ENCODE peak calls at places on chromosomes 7 and 10, in five cellular contexts. D is sciatic nerve, S is RKO, L is HEK293T, M is skeletal muscle cell. Q is an unnamed sample.

GRCh38 chr7:95772771-95773581 is 622 bp downstream of the DYNC1I1 start:
- DNase-seq in D (no peak), S (no peak), L (no peak), M (no peak), Q (peak; percentile 33)

GRCh38 chr7:137508437-137509175 is 165.1 kb upstream of the PTN start:
- DNase-seq in D (no peak), S (peak; percentile 44), L (no peak), M (peak; percentile 59), Q (no peak)

GRCh38 chr10:122463466-122464157 is 2.3 kb downstream of the HTRA1 start:
- DNase-seq in D (no peak), S (no peak), L (no peak), M (no peak), Q (no peak)

GRCh38 chr10:132449051-132449825 is 52.2 kb downstream of the PWWP2B start:
- DNase-seq in D (no peak), S (peak; percentile 47), L (no peak), M (no peak), Q (no peak)

GRCh38 chr7:55303220-55303619 is 61.9 kb upstream of the LANCL2 start:
- DNase-seq in D (no peak), S (no peak), L (no peak), M (no peak), Q (no peak)

GRCh38 chr10:75599875-75600648 is 168.6 kb downstream of the LRMDA start:
- DNase-seq in D (no peak), S (no peak), L (no peak), M (no peak), Q (no peak)

GRCh38 chr7:77473240-77474005 is 57.3 kb upstream of the GSAP start:
- DNase-seq in D (no peak), S (peak; percentile 16), L (no peak), M (no peak), Q (no peak)

GRCh38 chr7:137661634-137662033 is 185.1 kb downstream of the DGKI start:
- DNase-seq in D (no peak), S (no peak), L (no peak), M (no peak), Q (peak; percentile 61)

GRCh38 chr7:135709508-135709907 is 18.5 kb downstream of the SLC13A4 start:
- DNase-seq in D (no peak), S (no peak), L (no peak), M (no peak), Q (no peak)

GRCh38 chr10:954396-954795 is 22.9 kb upstream of the LARP4B start:
- DNase-seq in D (no peak), S (no peak), L (no peak), M (no peak), Q (no peak)

GRCh38 chr10:131213651-131214505 is 97.6 kb downstream of the TCERG1L start:
- DNase-seq in D (no peak), S (no peak), L (no peak), M (no peak), Q (no peak)

GRCh38 chr7:101121996-101122932 is 4.6 kb upstream of the SERPINE1 start:
- DNase-seq in D (peak; percentile 77), S (peak; percentile 100), L (no peak), M (peak; percentile 97), Q (peak; percentile 32)

GRCh38 chr10:76359001-76359400 is 927.6 kb downstream of the LRMDA start:
- DNase-seq in D (no peak), S (no peak), L (no peak), M (no peak), Q (no peak)

GRCh38 chr10:58399410-58399809 is 14.2 kb downstream of the TFAM start:
- DNase-seq in D (no peak), S (peak; percentile 80), L (no peak), M (no peak), Q (no peak)

GRCh38 chr10:63553031-63553430 is 31.8 kb downstream of the REEP3 start:
- DNase-seq in D (no peak), S (no peak), L (no peak), M (no peak), Q (no peak)

GRCh38 chr10:108365541-108365940 is 1201.0 kb upstream of the SORCS1 start:
- DNase-seq in D (no peak), S (no peak), L (no peak), M (no peak), Q (no peak)

GRCh38 chr7:43535031-43535451 is 47.9 kb upstream of the STK17A start:
- DNase-seq in D (no peak), S (no peak), L (no peak), M (peak; percentile 88), Q (no peak)

GRCh38 chr7:30074422-30075030 is 46.3 kb downstream of the PLEKHA8 start:
- DNase-seq in D (no peak), S (peak; percentile 73), L (peak; percentile 34), M (peak; percentile 13), Q (peak; percentile 31)

GRCh38 chr7:48636391-48637015 is 287.8 kb upstream of the CDC14C start:
- DNase-seq in D (no peak), S (no peak), L (no peak), M (no peak), Q (no peak)

GRCh38 chr7:128030999-128031681 is at the start of gene LRRC4:
- DNase-seq in D (peak; percentile 69), S (no peak), L (peak; percentile 51), M (no peak), Q (peak; percentile 85)

GRCh38 chr7:28808786-28809533 is 149.2 kb downstream of the TRIL start:
- DNase-seq in D (no peak), S (peak; percentile 56), L (no peak), M (peak; percentile 43), Q (no peak)

GRCh38 chr7:151721694-151722093 is 155.2 kb downstream of the PRKAG2 start:
- DNase-seq in D (no peak), S (no peak), L (no peak), M (no peak), Q (no peak)

GRCh38 chr10:28862218-28862617 is 184.9 kb downstream of the BAMBI start:
- DNase-seq in D (no peak), S (no peak), L (no peak), M (no peak), Q (no peak)

GRCh38 chr7:130912910-130913720 is 179.1 kb upstream of the KLF14 start:
- DNase-seq in D (no peak), S (peak; percentile 100), L (no peak), M (peak; percentile 93), Q (peak; percentile 41)

GRCh38 chr7:104845541-104845940 is 168.5 kb upstream of the KMT2E start:
- DNase-seq in D (no peak), S (no peak), L (no peak), M (no peak), Q (no peak)

GRCh38 chr7:73423519-73424485 is 9.8 kb upstream of the FZD9 start:
- DNase-seq in D (peak; percentile 81), S (no peak), L (no peak), M (no peak), Q (peak; percentile 46)

GRCh38 chr7:1505731-1506550 is 1.8 kb upstream of the INTS1 start:
- DNase-seq in D (no peak), S (no peak), L (no peak), M (no peak), Q (no peak)

GRCh38 chr7:69577221-69577620 is 21.1 kb upstream of the AUTS2 start:
- DNase-seq in D (no peak), S (no peak), L (no peak), M (no peak), Q (no peak)

GRCh38 chr10:86348321-86349210 is 18.0 kb downstream of the GRID1 start:
- DNase-seq in D (no peak), S (no peak), L (no peak), M (no peak), Q (peak; percentile 47)